ENCODE peak calls at places on chromosomes 5 and 9, in seven cellular contexts. One of them, this sample, is unnamed.

GRCh38 chr9:6922124-6922676 is 164.4 kb downstream of the KDM4C start:
- DNase-seq in cardiac muscle cell: no peak
- DNase-seq in Peyer's patch: no peak
- DNase-seq in HepG2: no peak
- DNase-seq in fibroblast of lung: no peak
- DNase-seq in brain microvascular endothelial cell: no peak
- DNase-seq in CD8-positive, alpha-beta T cell: no peak
- DNase-seq in this sample: no peak

GRCh38 chr9:137295313-137296213 is 6.5 kb downstream of the NRARP start:
- DNase-seq in cardiac muscle cell: peak; percentile 64
- DNase-seq in HepG2: no peak
- DNase-seq in brain microvascular endothelial cell: no peak
- DNase-seq in Peyer's patch: no peak
- DNase-seq in CD8-positive, alpha-beta T cell: peak; percentile 37
- DNase-seq in fibroblast of lung: no peak
- DNase-seq in this sample: no peak

GRCh38 chr5:35089688-35090314 is 42.1 kb upstream of the AGXT2 start:
- DNase-seq in cardiac muscle cell: peak; percentile 63
- DNase-seq in fibroblast of lung: peak; percentile 77
- DNase-seq in HepG2: peak; percentile 64
- DNase-seq in CD8-positive, alpha-beta T cell: peak; percentile 33
- DNase-seq in brain microvascular endothelial cell: peak; percentile 60
- DNase-seq in Peyer's patch: peak; percentile 43
- DNase-seq in this sample: peak; percentile 76

GRCh38 chr9:98607787-98608186 is 100.9 kb downstream of the GABBR2 start:
- DNase-seq in fibroblast of lung: peak; percentile 91
- DNase-seq in CD8-positive, alpha-beta T cell: no peak
- DNase-seq in brain microvascular endothelial cell: peak; percentile 64
- DNase-seq in Peyer's patch: no peak
- DNase-seq in cardiac muscle cell: no peak
- DNase-seq in HepG2: no peak
- DNase-seq in this sample: peak; percentile 85

GRCh38 chr5:79875230-79875629 is 115.8 kb downstream of the MTX3 start:
- DNase-seq in HepG2: no peak
- DNase-seq in CD8-positive, alpha-beta T cell: no peak
- DNase-seq in cardiac muscle cell: no peak
- DNase-seq in fibroblast of lung: no peak
- DNase-seq in Peyer's patch: no peak
- DNase-seq in brain microvascular endothelial cell: no peak
- DNase-seq in this sample: no peak

GRCh38 chr5:80184235-80185023 is 71.4 kb downstream of the SERINC5 start:
- DNase-seq in fibroblast of lung: no peak
- DNase-seq in CD8-positive, alpha-beta T cell: no peak
- DNase-seq in cardiac muscle cell: no peak
- DNase-seq in Peyer's patch: no peak
- DNase-seq in brain microvascular endothelial cell: no peak
- DNase-seq in HepG2: peak; percentile 99
- DNase-seq in this sample: no peak

GRCh38 chr9:5552301-5552700 is 42.0 kb downstream of the PDCD1LG2 start:
- DNase-seq in fibroblast of lung: no peak
- DNase-seq in Peyer's patch: no peak
- DNase-seq in brain microvascular endothelial cell: peak; percentile 28
- DNase-seq in HepG2: no peak
- DNase-seq in cardiac muscle cell: no peak
- DNase-seq in CD8-positive, alpha-beta T cell: no peak
- DNase-seq in this sample: no peak

GRCh38 chr9:36214571-36214970 is 23.9 kb downstream of the CLTA start:
- DNase-seq in brain microvascular endothelial cell: peak; percentile 29
- DNase-seq in CD8-positive, alpha-beta T cell: no peak
- DNase-seq in Peyer's patch: no peak
- DNase-seq in fibroblast of lung: peak; percentile 51
- DNase-seq in cardiac muscle cell: no peak
- DNase-seq in HepG2: no peak
- DNase-seq in this sample: peak; percentile 82

GRCh38 chr5:103435136-103435914 is 127.3 kb downstream of the NUDT12 start:
- DNase-seq in brain microvascular endothelial cell: peak; percentile 18
- DNase-seq in Peyer's patch: no peak
- DNase-seq in cardiac muscle cell: no peak
- DNase-seq in fibroblast of lung: no peak
- DNase-seq in HepG2: no peak
- DNase-seq in CD8-positive, alpha-beta T cell: no peak
- DNase-seq in this sample: no peak

GRCh38 chr9:132242621-132243155 is 80.8 kb downstream of the NTNG2 start:
- DNase-seq in Peyer's patch: peak; percentile 33
- DNase-seq in CD8-positive, alpha-beta T cell: no peak
- DNase-seq in fibroblast of lung: no peak
- DNase-seq in HepG2: no peak
- DNase-seq in cardiac muscle cell: no peak
- DNase-seq in brain microvascular endothelial cell: no peak
- DNase-seq in this sample: no peak

GRCh38 chr5:176529824-176530195 is 7.4 kb downstream of the RNF44 start:
- DNase-seq in brain microvascular endothelial cell: no peak
- DNase-seq in cardiac muscle cell: no peak
- DNase-seq in HepG2: no peak
- DNase-seq in fibroblast of lung: no peak
- DNase-seq in CD8-positive, alpha-beta T cell: peak; percentile 52
- DNase-seq in Peyer's patch: peak; percentile 83
- DNase-seq in this sample: no peak

GRCh38 chr5:14879393-14879792 is 7.8 kb upstream of the ANKH start:
- DNase-seq in Peyer's patch: no peak
- DNase-seq in brain microvascular endothelial cell: no peak
- DNase-seq in CD8-positive, alpha-beta T cell: no peak
- DNase-seq in fibroblast of lung: no peak
- DNase-seq in cardiac muscle cell: no peak
- DNase-seq in HepG2: no peak
- DNase-seq in this sample: no peak

GRCh38 chr9:99303177-99303576 is 81.1 kb downstream of the SEC61B start:
- DNase-seq in brain microvascular endothelial cell: no peak
- DNase-seq in cardiac muscle cell: no peak
- DNase-seq in HepG2: no peak
- DNase-seq in fibroblast of lung: no peak
- DNase-seq in CD8-positive, alpha-beta T cell: no peak
- DNase-seq in Peyer's patch: no peak
- DNase-seq in this sample: no peak

GRCh38 chr5:169954786-169955185 is 25.5 kb downstream of the INSYN2B start:
- DNase-seq in CD8-positive, alpha-beta T cell: no peak
- DNase-seq in HepG2: no peak
- DNase-seq in Peyer's patch: no peak
- DNase-seq in brain microvascular endothelial cell: no peak
- DNase-seq in fibroblast of lung: no peak
- DNase-seq in cardiac muscle cell: no peak
- DNase-seq in this sample: no peak

GRCh38 chr9:22227986-22228385 is 218.6 kb upstream of the DMRTA1 start:
- DNase-seq in cardiac muscle cell: no peak
- DNase-seq in HepG2: no peak
- DNase-seq in fibroblast of lung: no peak
- DNase-seq in brain microvascular endothelial cell: no peak
- DNase-seq in Peyer's patch: no peak
- DNase-seq in CD8-positive, alpha-beta T cell: no peak
- DNase-seq in this sample: no peak

GRCh38 chr5:87354496-87354895 is 58.2 kb downstream of the CCNH start:
- DNase-seq in Peyer's patch: no peak
- DNase-seq in cardiac muscle cell: no peak
- DNase-seq in fibroblast of lung: no peak
- DNase-seq in brain microvascular endothelial cell: no peak
- DNase-seq in CD8-positive, alpha-beta T cell: no peak
- DNase-seq in HepG2: no peak
- DNase-seq in this sample: no peak

GRCh38 chr5:136364307-136364706 is 1.0 kb downstream of the TRPC7 start:
- DNase-seq in CD8-positive, alpha-beta T cell: no peak
- DNase-seq in Peyer's patch: no peak
- DNase-seq in fibroblast of lung: no peak
- DNase-seq in HepG2: no peak
- DNase-seq in brain microvascular endothelial cell: no peak
- DNase-seq in cardiac muscle cell: no peak
- DNase-seq in this sample: peak; percentile 5

GRCh38 chr9:96078866-96079505 is 203.5 kb downstream of the ERCC6L2 start:
- DNase-seq in HepG2: no peak
- DNase-seq in brain microvascular endothelial cell: no peak
- DNase-seq in cardiac muscle cell: no peak
- DNase-seq in CD8-positive, alpha-beta T cell: no peak
- DNase-seq in Peyer's patch: no peak
- DNase-seq in fibroblast of lung: peak; percentile 58
- DNase-seq in this sample: peak; percentile 73
- TF ChIP-seq CTCF in HepG2: no peak
- TF ChIP-seq CTCF in brain microvascular endothelial cell: peak; percentile 29
- TF ChIP-seq CTCF in cardiac muscle cell: no peak
- TF ChIP-seq CTCF in CD8-positive, alpha-beta T cell: no peak
- TF ChIP-seq CTCF in Peyer's patch: no peak
- TF ChIP-seq CTCF in fibroblast of lung: no peak
- TF ChIP-seq CTCF in this sample: peak; percentile 16

GRCh38 chr5:73151733-73152410 is 21.1 kb upstream of the TMEM174 start:
- DNase-seq in HepG2: no peak
- DNase-seq in CD8-positive, alpha-beta T cell: no peak
- DNase-seq in brain microvascular endothelial cell: peak; percentile 16
- DNase-seq in cardiac muscle cell: peak; percentile 48
- DNase-seq in Peyer's patch: no peak
- DNase-seq in fibroblast of lung: no peak
- DNase-seq in this sample: no peak

GRCh38 chr5:73153513-73153912 is 19.5 kb upstream of the TMEM174 start:
- DNase-seq in brain microvascular endothelial cell: no peak
- DNase-seq in HepG2: no peak
- DNase-seq in cardiac muscle cell: no peak
- DNase-seq in fibroblast of lung: no peak
- DNase-seq in CD8-positive, alpha-beta T cell: no peak
- DNase-seq in Peyer's patch: no peak
- DNase-seq in this sample: no peak

GRCh38 chr5:73150872-73151271 is 22.1 kb upstream of the TMEM174 start:
- DNase-seq in fibroblast of lung: no peak
- DNase-seq in cardiac muscle cell: no peak
- DNase-seq in Peyer's patch: no peak
- DNase-seq in brain microvascular endothelial cell: no peak
- DNase-seq in HepG2: no peak
- DNase-seq in CD8-positive, alpha-beta T cell: no peak
- DNase-seq in this sample: no peak

GRCh38 chr5:73154607-73155006 is 18.4 kb upstream of the TMEM174 start:
- DNase-seq in brain microvascular endothelial cell: no peak
- DNase-seq in Peyer's patch: no peak
- DNase-seq in CD8-positive, alpha-beta T cell: no peak
- DNase-seq in HepG2: no peak
- DNase-seq in cardiac muscle cell: no peak
- DNase-seq in fibroblast of lung: no peak
- DNase-seq in this sample: no peak

DNA sequence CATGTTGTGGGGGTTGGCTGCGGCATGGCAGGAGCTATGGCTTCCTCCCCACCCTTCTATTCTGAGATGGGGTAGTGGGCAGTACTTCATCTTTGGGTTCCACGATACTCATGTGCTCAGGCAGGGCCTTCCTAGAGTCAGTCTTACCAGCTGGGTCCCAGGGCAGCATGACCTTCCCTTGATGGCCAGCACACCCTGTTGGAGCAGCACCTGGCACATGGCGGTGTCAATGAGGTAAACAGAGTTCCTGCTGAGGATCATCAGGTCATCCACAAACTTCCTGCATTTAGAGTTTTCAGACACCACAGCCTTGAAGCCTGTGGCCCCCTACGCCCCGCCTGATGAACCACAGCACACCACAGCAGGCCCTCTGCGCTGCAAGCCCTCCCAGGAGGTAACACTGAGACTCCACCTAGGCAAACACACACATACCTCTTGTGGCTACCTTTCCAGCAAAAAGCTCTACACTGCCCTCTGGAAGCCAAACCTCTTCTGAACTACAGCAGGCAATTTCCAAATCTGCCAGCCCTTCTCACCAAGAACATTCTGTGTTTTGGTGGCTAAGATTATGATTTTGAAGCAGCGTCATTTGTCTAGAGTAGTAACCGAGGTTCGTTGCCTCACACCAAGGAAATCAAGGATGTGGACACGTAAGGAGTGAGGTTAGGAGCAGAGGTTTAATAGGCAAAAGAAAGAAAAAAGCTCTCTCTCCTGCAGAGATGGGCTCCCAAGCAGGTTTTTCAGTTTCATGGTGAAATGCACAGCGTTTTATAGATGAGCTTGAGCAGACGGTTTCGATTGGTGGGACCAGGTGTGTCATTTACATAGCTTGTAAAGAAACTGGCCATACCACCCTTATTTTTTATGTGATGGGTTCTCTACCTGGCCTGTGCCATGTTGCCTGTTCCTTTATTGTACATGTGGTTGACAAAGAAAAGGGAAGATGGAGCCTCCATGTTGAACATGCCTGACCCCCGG is 20.3 kb upstream of the TMEM174 start:
- DNase-seq in fibroblast of lung: no peak
- DNase-seq in brain microvascular endothelial cell: no peak
- DNase-seq in HepG2: no peak
- DNase-seq in CD8-positive, alpha-beta T cell: no peak
- DNase-seq in Peyer's patch: no peak
- DNase-seq in cardiac muscle cell: no peak
- DNase-seq in this sample: no peak
- H3K4me3 ChIP-seq in fibroblast of lung: no peak overlapping the region
- H3K4me3 ChIP-seq in brain microvascular endothelial cell: no peak overlapping the region
- H3K4me3 ChIP-seq in HepG2: no peak overlapping the region
- H3K4me3 ChIP-seq in CD8-positive, alpha-beta T cell: no peak overlapping the region
- H3K4me3 ChIP-seq in Peyer's patch: no peak overlapping the region
- H3K4me3 ChIP-seq in cardiac muscle cell: no peak overlapping the region
- H3K4me3 ChIP-seq in this sample: no peak overlapping the region

GRCh38 chr5:64347308-64347707 is 158.5 kb upstream of the RGS7BP start:
- DNase-seq in fibroblast of lung: no peak
- DNase-seq in Peyer's patch: no peak
- DNase-seq in CD8-positive, alpha-beta T cell: no peak
- DNase-seq in cardiac muscle cell: peak; percentile 14
- DNase-seq in HepG2: no peak
- DNase-seq in brain microvascular endothelial cell: peak; percentile 12
- DNase-seq in this sample: no peak
- TF ChIP-seq CTCF in fibroblast of lung: no peak
- TF ChIP-seq CTCF in Peyer's patch: no peak
- TF ChIP-seq CTCF in CD8-positive, alpha-beta T cell: no peak
- TF ChIP-seq CTCF in cardiac muscle cell: no peak
- TF ChIP-seq CTCF in HepG2: no peak
- TF ChIP-seq CTCF in brain microvascular endothelial cell: no peak
- TF ChIP-seq CTCF in this sample: no peak

DNA sequence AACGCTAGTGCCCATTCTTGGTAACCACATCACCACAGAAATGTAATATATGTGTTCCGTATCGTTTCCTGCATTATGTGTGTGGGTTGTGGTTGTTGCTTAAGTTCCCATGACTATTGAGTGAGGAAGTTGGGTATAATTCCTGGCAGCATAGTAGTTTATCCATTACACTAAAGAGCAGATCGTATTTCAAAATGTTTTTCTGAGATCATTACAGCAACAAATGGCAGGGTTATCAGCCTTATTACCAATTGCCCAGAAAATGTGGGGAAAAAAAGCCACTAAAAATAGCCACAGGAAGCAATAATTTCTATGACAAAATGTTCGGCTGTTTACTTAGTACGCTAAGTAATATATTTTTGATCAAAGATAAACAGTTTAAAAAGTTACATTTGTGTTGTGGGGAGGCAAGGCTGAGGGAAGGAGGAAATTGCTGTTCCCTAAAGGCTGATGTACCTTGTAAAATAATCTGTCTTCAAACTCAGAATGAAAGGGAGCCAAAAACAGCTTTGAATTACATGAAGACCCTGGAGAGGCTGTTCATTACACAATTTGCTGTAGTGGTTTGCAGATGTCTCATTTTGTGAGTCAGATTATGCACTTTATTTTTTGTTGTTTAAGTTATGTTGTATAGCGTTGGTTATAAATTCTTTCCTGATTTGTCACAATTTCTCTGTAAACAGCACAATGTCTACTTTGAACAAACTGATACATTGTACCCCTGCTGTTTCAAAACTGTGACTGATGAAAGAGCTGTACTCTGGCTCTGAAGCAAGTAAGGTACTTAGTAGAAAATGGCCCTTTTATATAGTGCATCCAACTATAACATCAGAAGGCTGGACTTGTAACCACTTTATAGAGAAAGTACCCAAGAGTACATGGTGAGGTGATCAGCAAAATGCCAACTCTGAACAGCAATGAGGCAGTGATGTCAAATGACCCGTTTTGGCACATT is 1028.5 kb downstream of the NR2F1-AS1 start:
- DNase-seq in Peyer's patch: no peak
- DNase-seq in cardiac muscle cell: no peak
- DNase-seq in CD8-positive, alpha-beta T cell: no peak
- DNase-seq in brain microvascular endothelial cell: peak; percentile 96
- DNase-seq in HepG2: peak; percentile 57
- DNase-seq in fibroblast of lung: peak; percentile 100
- DNase-seq in this sample: peak; percentile 99
- H3K4me3 ChIP-seq in Peyer's patch: no peak overlapping the region
- H3K4me3 ChIP-seq in cardiac muscle cell: no peak overlapping the region
- H3K4me3 ChIP-seq in CD8-positive, alpha-beta T cell: no peak overlapping the region
- H3K4me3 ChIP-seq in brain microvascular endothelial cell: no peak overlapping the region
- H3K4me3 ChIP-seq in HepG2: no peak overlapping the region
- H3K4me3 ChIP-seq in fibroblast of lung: peak overlapping the region; percentile 13
- H3K4me3 ChIP-seq in this sample: peak overlapping the region; percentile 5

This sample was measured in fibroblast of villous mesenchyme.